ENCODE peak calls at places on chromosomes 12 and 14, in five cellular contexts. G is uterus, H is tibial nerve, V is A549, M is ovary. J is an unnamed sample.

GRCh38 chr12:55828357-55828756 is 1.0 kb downstream of the DNAJC14 start:
- DNase-seq in V (no peak), H (no peak), G (no peak), M (peak), J (no peak)

GRCh38 chr12:50637870-50638481 is 125.9 kb upstream of the ATF1 start:
- DNase-seq in M (no peak), G (no peak), V (peak), H (no peak), J (no peak)

GRCh38 chr12:116880213-116880816 is 926 bp downstream of the HRK start:
- DNase-seq in V (no peak), M (no peak), G (no peak), H (no peak), J (no peak)

GRCh38 chr12:8594072-8594471 is 18.6 kb downstream of the AICDA start:
- DNase-seq in V (no peak), M (no peak), H (no peak), G (no peak), J (no peak)

GRCh38 chr14:73787760-73788508 is 63.7 kb upstream of the PTGR2 start:
- DNase-seq in G (peak), H (no peak), V (no peak), M (peak), J (no peak)

GRCh38 chr14:67583711-67584644 is 16.1 kb downstream of the PIGH start:
- DNase-seq in V (peak), G (peak), H (peak), M (peak), J (peak)

GRCh38 chr12:116508145-116509121 is 50.7 kb upstream of the MAP1LC3B2 start:
- DNase-seq in G (peak), H (no peak), M (peak), V (no peak), J (peak)

GRCh38 chr12:45122776-45123380 is 72.0 kb upstream of the DBX2 start:
- DNase-seq in H (no peak), G (no peak), M (no peak), V (no peak), J (peak)

GRCh38 chr12:53754196-53754595 is 2.4 kb upstream of the CISTR start:
- DNase-seq in V (no peak), G (no peak), H (no peak), M (no peak), J (no peak)

GRCh38 chr12:120254809-120255208 is 10.7 kb downstream of the PXN start:
- DNase-seq in V (no peak), M (no peak), G (no peak), H (no peak), J (no peak)

GRCh38 chr12:14842315-14842714 is 1.0 kb downstream of the ART4 start:
- DNase-seq in G (no peak), V (no peak), M (no peak), H (no peak), J (no peak)

GRCh38 chr12:12661086-12661485 is 34.9 kb downstream of the GPR19 start:
- DNase-seq in G (no peak), V (no peak), M (no peak), H (no peak), J (no peak)

GRCh38 chr14:38078393-38078792 is 129.3 kb upstream of the SSTR1 start:
- DNase-seq in G (peak), H (no peak), M (no peak), V (no peak), J (peak)

GRCh38 chr14:31921251-31921650 is 155.9 kb upstream of the ARHGAP5 start:
- DNase-seq in G (no peak), H (no peak), M (no peak), V (no peak), J (no peak)

GRCh38 chr14:72792051-72792788 is 101.7 kb downstream of the DPF3 start:
- DNase-seq in V (no peak), M (peak), H (no peak), G (no peak), J (peak)

GRCh38 chr12:45762185-45763110 is 32.9 kb downstream of the ARID2 start:
- DNase-seq in M (no peak), G (no peak), V (peak), H (peak), J (no peak)

GRCh38 chr14:89507926-89508460 is 91.0 kb upstream of the FOXN3 start:
- DNase-seq in H (no peak), V (no peak), G (no peak), M (no peak), J (no peak)

GRCh38 chr12:124738636-124739467 is 124.8 kb downstream of the SCARB1 start:
- DNase-seq in M (no peak), V (no peak), H (no peak), G (no peak), J (no peak)

GRCh38 chr12:40336573-40337199 is 111.9 kb downstream of the LRRK2 start:
- DNase-seq in V (peak), M (no peak), G (no peak), H (no peak), J (no peak)

GRCh38 chr12:27511031-27511722 is 12.8 kb upstream of the PPFIBP1 start:
- DNase-seq in V (no peak), M (no peak), G (no peak), H (no peak), J (peak)

GRCh38 chr12:9115731-9116689 is at the start of gene A2M:
- DNase-seq in G (peak), V (no peak), H (peak), M (peak), J (peak)

GRCh38 chr14:103854017-103854808 is 6.8 kb upstream of the PPP1R13B start:
- DNase-seq in G (no peak), V (no peak), H (no peak), M (no peak), J (peak)

GRCh38 chr12:28191018-28191595 is 851 bp downstream of the CCDC91 start:
- DNase-seq in V (peak), H (no peak), M (peak), G (no peak), J (no peak)

GRCh38 chr14:93007225-93007997 is 84.5 kb downstream of the CHGA start:
- DNase-seq in G (peak), H (no peak), M (no peak), V (peak), J (peak)

GRCh38 chr14:105251920-105252319 is 3.6 kb downstream of the BTBD6 start:
- DNase-seq in V (no peak), G (no peak), H (no peak), M (no peak), J (no peak)

GRCh38 chr14:64510127-64510808 is 5.7 kb downstream of the ZBTB1 start:
- DNase-seq in V (no peak), M (no peak), H (no peak), G (no peak), J (no peak)

GRCh38 chr14:99603965-99604765 is at the start of gene CCDC85C:
- DNase-seq in M (peak), V (peak), H (peak), G (peak), J (peak)

GRCh38 chr12:57226588-57227314 is 2.8 kb upstream of the SHMT2 start:
- DNase-seq in G (no peak), M (no peak), V (no peak), H (no peak), J (no peak)

GRCh38 chr12:100858658-100859057 is 64.1 kb downstream of the ANO4 start:
- DNase-seq in V (no peak), H (no peak), M (no peak), G (no peak), J (no peak)

GRCh38 chr12:26204612-26205289 is 9.4 kb downstream of the SSPN start:
- DNase-seq in V (no peak), H (peak), M (peak), G (peak), J (peak)

GRCh38 chr12:18262514-18262913 is 1.2 kb downstream of the PIK3C2G start:
- DNase-seq in H (no peak), V (no peak), M (no peak), G (no peak), J (no peak)

GRCh38 chr12:48993787-48994186 is 5.4 kb downstream of the DDN start:
- DNase-seq in G (no peak), V (no peak), H (no peak), M (no peak), J (no peak)

DNA sequence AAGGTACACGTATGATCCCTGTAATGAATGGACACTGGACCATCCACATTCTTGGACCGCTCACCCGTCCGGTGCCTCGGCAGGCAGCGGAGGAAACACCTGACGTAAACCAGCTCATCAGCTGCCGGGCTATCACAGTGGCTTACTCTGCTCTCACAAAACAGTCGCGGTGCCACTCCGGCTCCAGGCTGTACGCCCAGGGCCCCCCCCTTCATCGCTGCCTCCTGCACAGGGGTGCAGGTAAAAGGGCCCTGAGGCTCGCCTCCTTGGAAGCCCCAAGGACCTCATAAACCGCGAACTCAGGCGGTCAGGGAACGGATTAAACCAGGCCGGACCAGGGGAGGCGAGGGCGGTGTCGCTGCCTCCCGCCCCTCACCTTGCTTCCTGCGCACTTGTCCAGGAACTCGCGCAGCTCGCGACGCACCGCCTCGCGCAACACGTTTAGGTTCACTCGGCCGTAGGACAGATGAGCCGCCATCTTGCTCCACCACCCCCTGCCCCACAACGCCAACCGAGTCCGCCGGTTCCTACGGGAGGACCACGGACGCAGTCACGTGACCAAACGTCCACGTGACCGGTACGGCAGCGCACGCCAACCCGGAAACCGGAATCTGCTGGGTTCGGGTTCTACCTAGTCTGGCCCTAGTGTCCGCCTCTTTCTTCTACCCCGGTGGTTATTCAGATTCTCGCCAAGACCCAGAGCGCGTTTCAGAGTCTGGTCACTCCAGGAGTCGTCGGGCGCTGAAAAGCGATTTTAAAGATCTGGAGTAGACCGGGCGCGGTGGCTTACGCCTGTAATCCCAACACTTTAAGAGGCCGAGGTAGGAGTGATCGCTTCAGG is at the start of gene VPS33A:
- DNase-seq in H (peak), M (peak), V (peak), G (peak), J (peak)
- TF ChIP-seq POLR2A in H (peak), M (peak), V (peak), G (peak), J (peak)

DNA sequence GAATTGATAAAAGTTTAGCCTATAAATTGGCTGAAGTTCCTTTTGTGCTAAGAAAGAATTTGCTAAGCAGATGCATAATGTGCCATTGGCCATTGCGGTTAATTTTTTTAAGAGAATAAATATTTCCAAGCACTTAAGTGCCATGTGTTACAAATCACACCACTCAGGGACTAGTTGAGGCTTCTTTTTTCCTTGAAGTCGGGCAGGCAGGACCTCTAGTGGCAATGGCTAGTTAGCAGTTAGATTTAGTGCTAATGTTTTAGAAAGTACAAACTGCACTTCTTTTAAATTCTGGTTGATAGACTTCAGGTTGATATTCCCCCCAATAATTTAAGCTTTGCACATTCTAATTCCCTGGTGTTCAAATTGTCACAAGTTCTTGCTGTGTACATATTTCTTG is 294.3 kb downstream of the APAF1 start:
- DNase-seq in G (no peak), H (no peak), V (no peak), M (no peak), J (no peak)
- TF ChIP-seq CTCF in G (no peak), H (no peak), V (peak), M (no peak), J (peak)

DNA sequence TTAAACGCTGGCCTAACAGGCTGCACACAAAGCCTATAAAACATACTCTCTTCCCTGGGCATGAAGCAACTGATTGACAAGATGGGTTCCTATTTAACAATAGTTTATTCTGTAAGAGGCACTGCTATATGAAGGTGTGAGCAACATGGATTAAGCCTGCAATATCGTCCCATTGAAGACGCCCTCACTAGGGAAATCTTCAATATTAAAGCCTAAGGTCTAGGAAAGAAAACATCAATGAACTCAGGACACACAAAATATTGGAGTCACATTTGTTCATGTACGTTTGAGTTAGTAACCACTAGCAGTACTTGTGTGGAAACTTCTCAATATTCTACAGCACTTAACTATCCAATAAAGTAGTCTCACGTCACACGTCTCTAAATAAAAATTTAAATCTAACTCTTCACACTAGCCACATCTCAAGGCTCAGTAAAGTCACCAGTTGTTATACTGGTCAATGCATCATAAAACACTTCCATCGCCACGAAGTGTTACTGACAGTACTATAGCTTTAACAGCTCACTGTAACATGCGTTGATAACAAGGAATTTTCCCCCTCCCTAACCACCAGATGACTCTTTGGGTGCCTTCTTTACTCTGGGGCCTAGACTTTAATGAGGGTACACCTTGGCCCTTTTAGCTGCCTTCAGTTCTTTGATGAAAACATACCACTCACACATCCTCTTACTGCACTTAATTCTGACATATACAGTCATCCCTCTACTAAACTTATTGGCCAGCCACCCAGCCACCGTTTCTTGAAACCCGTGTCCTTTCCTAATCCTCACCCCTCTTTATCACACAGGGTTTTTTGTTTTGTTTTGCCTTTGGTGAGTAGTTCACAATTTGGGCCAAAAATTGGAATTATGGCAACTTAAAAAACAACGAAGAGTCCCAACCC is 50.1 kb upstream of the OR5AU1 start:
- DNase-seq in M (no peak), G (no peak), H (no peak), V (no peak), J (no peak)
- TF ChIP-seq POLR2A in M (no peak), G (no peak), H (no peak), V (no peak), J (no peak)

GRCh38 chr14:39426605-39427004 is 5.6 kb downstream of the FBXO33 start:
- DNase-seq in H (no peak), V (no peak), G (no peak), M (no peak), J (no peak)
- TF ChIP-seq CTCF in H (no peak), V (peak), G (no peak), M (no peak), J (peak)

GRCh38 chr12:108833757-108834472 is 23.5 kb downstream of the SSH1 start:
- DNase-seq in H (peak), G (peak), M (no peak), V (no peak), J (peak)

GRCh38 chr12:108832730-108833354 is 24.5 kb downstream of the SSH1 start:
- DNase-seq in G (no peak), V (no peak), M (no peak), H (no peak), J (peak)

GRCh38 chr12:108831309-108831991 is 25.9 kb downstream of the SSH1 start:
- DNase-seq in V (no peak), M (no peak), G (no peak), H (no peak), J (no peak)

GRCh38 chr12:108832208-108832607 is 25.2 kb downstream of the SSH1 start:
- DNase-seq in M (no peak), H (no peak), V (no peak), G (no peak), J (no peak)

DNA sequence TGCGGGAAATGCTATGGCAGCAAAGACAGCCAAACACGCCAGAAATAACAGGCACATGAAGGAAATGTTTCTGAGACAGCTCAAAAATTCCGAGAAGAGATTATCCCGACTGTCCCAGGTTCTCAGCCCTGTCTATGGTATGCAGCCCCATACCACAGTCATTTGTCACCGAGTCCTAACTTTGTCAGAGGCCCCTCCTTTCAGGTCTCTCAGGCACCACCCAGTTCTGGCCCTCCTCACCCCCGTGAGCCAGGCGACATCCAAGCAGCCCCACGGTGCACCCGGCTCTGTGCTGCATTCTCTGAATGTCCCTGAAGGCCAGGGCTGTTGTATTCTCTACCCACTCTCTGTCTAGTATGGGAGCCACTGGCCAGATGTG is 24.0 kb downstream of the SSH1 start:
- DNase-seq in V (peak), G (no peak), M (no peak), H (no peak), J (no peak)
- TF ChIP-seq POLR2A in V (no peak), G (no peak), M (no peak), H (no peak), J (no peak)

DNA sequence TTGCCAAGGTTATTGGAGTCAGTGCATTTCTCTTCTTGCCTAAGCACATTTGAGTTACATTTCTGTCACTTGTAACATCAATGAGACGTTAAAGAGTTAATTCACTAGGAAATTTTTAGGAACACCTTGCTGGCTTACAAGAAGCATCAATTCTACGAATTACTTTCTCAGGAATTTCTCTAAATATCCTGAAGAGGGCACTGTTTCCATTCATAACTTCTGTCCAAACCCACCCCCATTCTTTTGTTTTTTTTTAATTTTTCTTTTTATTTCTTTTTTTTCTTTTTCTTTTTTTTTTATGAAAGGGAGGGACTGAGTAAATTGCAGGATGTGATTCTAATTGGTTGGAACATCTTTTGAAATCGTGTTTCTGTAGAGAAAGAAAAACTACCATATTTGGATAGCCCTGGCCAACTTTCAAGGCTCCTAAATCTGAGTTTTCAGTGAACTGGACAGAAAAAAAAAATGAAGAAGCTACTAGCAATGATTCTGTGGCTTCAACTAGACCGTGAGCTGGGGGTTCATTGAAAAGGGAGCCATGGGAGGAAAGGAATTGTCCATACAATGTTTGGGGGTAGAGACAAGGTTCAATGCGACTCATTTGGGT is 285.3 kb downstream of the DAD1 start:
- DNase-seq in G (no peak), H (no peak), M (no peak), V (no peak), J (no peak)
- TF ChIP-seq CTCF in G (no peak), H (peak), M (no peak), V (peak), J (peak)

J was measured in adrenal gland.